ENCODE peak calls at places on chromosome 16, in eight cellular contexts. I, Y, W, R, D, A, M and C are unnamed samples.

GRCh38 chr16:88855736-88856121 is 1.0 kb downstream of the GALNS start:
- DNase-seq in W (no peak), D (no peak), M (no peak), A (no peak), I (no peak), R (no peak), Y (no peak), C (no peak)

GRCh38 chr16:2022723-2023097 is 3.1 kb downstream of the NPW start:
- DNase-seq in Y (no peak), R (no peak), M (no peak), D (no peak), A (peak), I (peak), W (no peak), C (peak)

GRCh38 chr16:58551496-58551895 is 36.2 kb downstream of the SETD6 start:
- DNase-seq in A (no peak), I (no peak), M (no peak), D (no peak), R (no peak), W (no peak), Y (no peak), C (no peak)

GRCh38 chr16:64898159-64898558 is 223.7 kb downstream of the CDH11 start:
- DNase-seq in Y (no peak), I (no peak), R (no peak), A (no peak), M (no peak), D (no peak), W (no peak), C (no peak)

GRCh38 chr16:31409433-31409832 is 16.3 kb downstream of the ITGAD start:
- DNase-seq in A (no peak), M (no peak), R (no peak), Y (no peak), D (no peak), W (no peak), I (no peak), C (no peak)

GRCh38 chr16:27528294-27528693 is 21.4 kb downstream of the GTF3C1 start:
- DNase-seq in W (no peak), Y (no peak), R (no peak), I (no peak), M (no peak), A (no peak), D (no peak), C (no peak)

GRCh38 chr16:69324013-69324531 is 6.3 kb downstream of the PDF start:
- DNase-seq in I (no peak), M (no peak), D (no peak), W (no peak), R (no peak), Y (no peak), A (no peak), C (no peak)

GRCh38 chr16:89536371-89536770 is 24.1 kb upstream of the RPL13 start:
- DNase-seq in W (no peak), R (no peak), Y (no peak), I (no peak), D (no peak), A (no peak), M (no peak), C (no peak)

GRCh38 chr16:84913315-84913714 is 93.5 kb downstream of the CRISPLD2 start:
- DNase-seq in W (no peak), R (no peak), D (no peak), Y (no peak), I (no peak), M (no peak), A (no peak), C (no peak)

GRCh38 chr16:80610489-80611156 is 69.8 kb downstream of the DYNLRB2 start:
- DNase-seq in D (no peak), A (no peak), W (no peak), R (no peak), I (no peak), M (no peak), Y (no peak), C (no peak)

GRCh38 chr16:13158427-13158826 is 257.0 kb downstream of the SHISA9 start:
- DNase-seq in W (no peak), A (no peak), D (no peak), R (no peak), Y (no peak), I (no peak), M (no peak), C (no peak)

GRCh38 chr16:70790815-70791214 is 10.1 kb downstream of the VAC14 start:
- DNase-seq in M (no peak), W (no peak), A (no peak), Y (no peak), R (no peak), D (no peak), I (no peak), C (peak)

GRCh38 chr16:87323727-87324410 is 6.7 kb upstream of the C16orf95 start:
- DNase-seq in W (no peak), M (no peak), A (no peak), Y (no peak), D (no peak), I (no peak), R (no peak), C (no peak)

GRCh38 chr16:20349615-20350014 is 2.9 kb downstream of the UMOD start:
- DNase-seq in W (no peak), Y (no peak), I (no peak), A (no peak), M (no peak), R (no peak), D (no peak), C (no peak)

GRCh38 chr16:35306915-35307314 is 1847.5 kb downstream of the TP53TG3F start:
- DNase-seq in I (no peak), A (no peak), R (no peak), W (no peak), Y (no peak), M (no peak), D (no peak), C (no peak)

GRCh38 chr16:69131167-69131748 is 1.1 kb downstream of the CHTF8 start:
- DNase-seq in A (peak), I (peak), D (peak), M (peak), R (no peak), Y (no peak), W (no peak), C (no peak)

GRCh38 chr16:74726736-74727135 is 26.1 kb upstream of the MLKL start:
- DNase-seq in R (no peak), I (peak), A (no peak), D (no peak), M (no peak), W (no peak), Y (peak), C (peak)

GRCh38 chr16:17346774-17347569 is 123.8 kb downstream of the XYLT1 start:
- DNase-seq in I (no peak), R (no peak), D (no peak), M (no peak), W (no peak), Y (peak), A (no peak), C (no peak)

GRCh38 chr16:79698341-79698753 is 97.8 kb upstream of the MAF start:
- DNase-seq in R (no peak), A (no peak), Y (no peak), D (peak), I (no peak), W (peak), M (no peak), C (no peak)

GRCh38 chr16:85998868-85999729 is 100.1 kb downstream of the IRF8 start:
- DNase-seq in W (no peak), Y (no peak), A (no peak), R (no peak), M (no peak), D (no peak), I (no peak), C (no peak)

GRCh38 chr16:22358000-22358399 is 16.4 kb downstream of the CDR2 start:
- DNase-seq in Y (peak), M (peak), A (no peak), I (no peak), W (no peak), R (no peak), D (no peak), C (no peak)

GRCh38 chr16:73214825-73215481 is 167.0 kb upstream of the ZFHX3 start:
- DNase-seq in I (no peak), D (peak), A (no peak), M (no peak), R (no peak), Y (no peak), W (peak), C (no peak)

GRCh38 chr16:27408012-27408601 is 6.1 kb downstream of the IL21R start:
- DNase-seq in Y (no peak), W (peak), D (peak), A (no peak), M (no peak), I (peak), R (no peak), C (no peak)

GRCh38 chr16:20899503-20900298 is 457 bp downstream of the DCUN1D3 start:
- DNase-seq in D (peak), W (no peak), A (no peak), Y (peak), R (no peak), M (no peak), I (no peak), C (no peak)

GRCh38 chr16:65754799-65755691 is 611.4 kb upstream of the CDH5 start:
- DNase-seq in M (no peak), I (no peak), Y (no peak), D (no peak), W (no peak), A (no peak), R (no peak), C (no peak)

GRCh38 chr16:69187387-69187890 is 475 bp downstream of the SNTB2 start:
- DNase-seq in A (peak), Y (peak), R (no peak), I (peak), W (no peak), D (no peak), M (peak), C (peak)

GRCh38 chr16:62805221-62805857 is 769.1 kb upstream of the CDH8 start:
- DNase-seq in M (no peak), D (no peak), W (no peak), Y (no peak), A (no peak), I (no peak), R (no peak), C (no peak)